ENCODE peak calls at places on chromosomes 4 and X, in four cellular contexts. S is NCI-H146, B is colonic mucosa, R is H9. K is an unnamed sample.

GRCh38 chrX:38986586-38986985 is 185.3 kb downstream of the MID1IP1 start:
- DNase-seq in S (no peak), B (no peak), R (peak), K (no peak)

GRCh38 chrX:153400146-153401132 is 711 bp downstream of the PNMA6E start:
- DNase-seq in S (peak), B (no peak), R (peak), K (peak)

GRCh38 chr4:169791527-169792156 is 33.9 kb upstream of the HPF1 start:
- DNase-seq in S (peak), B (peak), R (peak), K (peak)

GRCh38 chr4:158999849-159000248 is 103.0 kb upstream of the RAPGEF2 start:
- DNase-seq in S (no peak), B (no peak), R (no peak), K (no peak)

GRCh38 chr4:8727131-8727530 is 134.6 kb downstream of the CPZ start:
- DNase-seq in S (no peak), B (no peak), R (peak), K (no peak)

GRCh38 chr4:170030121-170030520 is 3.9 kb upstream of the MFAP3L start:
- DNase-seq in S (no peak), B (no peak), R (no peak), K (no peak)

GRCh38 chr4:188934320-188934975 is 795.2 kb downstream of the TRIML1 start:
- DNase-seq in S (no peak), B (no peak), R (no peak), K (peak)

GRCh38 chr4:87031946-87032345 is 97.1 kb downstream of the AFF1 start:
- DNase-seq in S (no peak), B (no peak), R (no peak), K (no peak)

GRCh38 chr4:188691811-188692210 is 552.6 kb downstream of the TRIML1 start:
- DNase-seq in S (no peak), B (no peak), R (no peak), K (no peak)

GRCh38 chr4:159770398-159770797 is 667.5 kb downstream of the RAPGEF2 start:
- DNase-seq in S (no peak), B (no peak), R (no peak), K (no peak)

GRCh38 chrX:74259879-74260491 is 44.0 kb upstream of the ZCCHC13 start:
- DNase-seq in S (no peak), B (no peak), R (peak), K (no peak)

GRCh38 chrX:51395807-51396728 is 63.4 kb downstream of the NUDT10 start:
- DNase-seq in S (peak), B (no peak), R (peak), K (no peak)

GRCh38 chrX:78105944-78106650 is 2.0 kb downstream of the PGK1 start:
- DNase-seq in S (no peak), B (peak), R (no peak), K (no peak)

GRCh38 chr4:13921805-13922204 is 294.3 kb upstream of the BOD1L1 start:
- DNase-seq in S (no peak), B (no peak), R (no peak), K (no peak)

GRCh38 chr4:112290341-112290740 is 4.6 kb upstream of the TIFA start:
- DNase-seq in S (no peak), B (no peak), R (no peak), K (no peak)

GRCh38 chr4:185358514-185359433 is 37.0 kb downstream of the LRP2BP start:
- DNase-seq in S (no peak), B (no peak), R (no peak), K (no peak)

GRCh38 chr4:154314248-154314647 is 177.4 kb downstream of the DCHS2 start:
- DNase-seq in S (no peak), B (no peak), R (no peak), K (peak)